ENCODE peak calls at places on chromosomes 12 and 14, in six cellular contexts. Q is lower lobe of right lung; G is AG09309; C is astrocyte of the spinal cord; I is H7; F is CD8-positive, alpha-beta T cell. H is an unnamed sample.

GRCh38 chr12:76311796-76312195 is 36.4 kb downstream of the BBS10 start:
- DNase-seq in F (no peak), C (no peak), Q (no peak), G (no peak), I (no peak), H (no peak)

GRCh38 chr14:98853063-98853729 is 418.8 kb downstream of the BCL11B start:
- DNase-seq in I (peak), Q (no peak), C (no peak), G (no peak), F (no peak), H (no peak)

GRCh38 chr14:20624495-20625070 is 16.9 kb downstream of the OR6S1 start:
- DNase-seq in Q (peak), F (peak), G (no peak), I (peak), C (peak), H (no peak)

GRCh38 chr14:22668417-22668816 is 24.3 kb upstream of the OR6J1 start:
- DNase-seq in I (no peak), C (peak), F (no peak), G (no peak), Q (no peak), H (peak)

GRCh38 chr14:89303452-89304435 is 113.3 kb downstream of the FOXN3 start:
- DNase-seq in F (peak), Q (peak), G (peak), C (peak), I (peak), H (peak)

GRCh38 chr14:57261604-57262003 is 7.1 kb downstream of the EXOC5 start:
- DNase-seq in F (no peak), Q (no peak), C (no peak), G (no peak), I (no peak), H (no peak)

GRCh38 chr12:121709478-121709890 is 3.1 kb upstream of the TMEM120B start:
- DNase-seq in F (no peak), C (peak), Q (no peak), I (no peak), G (no peak), H (no peak)

GRCh38 chr12:12563529-12563928 is 866 bp upstream of the DUSP16 start:
- DNase-seq in F (no peak), G (no peak), Q (no peak), C (peak), I (no peak), H (no peak)

GRCh38 chr14:38203929-38204716 is 3.6 kb upstream of the SSTR1 start:
- DNase-seq in Q (no peak), I (no peak), C (no peak), F (no peak), G (no peak), H (no peak)

GRCh38 chr14:92938235-92938875 is 15.4 kb downstream of the CHGA start:
- DNase-seq in G (no peak), Q (no peak), I (no peak), C (no peak), F (no peak), H (no peak)

GRCh38 chr12:17016116-17016864 is 410.3 kb upstream of the LMO3 start:
- DNase-seq in C (no peak), Q (no peak), G (no peak), F (no peak), I (no peak), H (no peak)

GRCh38 chr14:96631030-96631429 is 128.8 kb downstream of the PAPOLA start:
- DNase-seq in Q (no peak), G (no peak), I (peak), C (no peak), F (no peak), H (no peak)

GRCh38 chr14:72619881-72620280 is 274.0 kb downstream of the DPF3 start:
- DNase-seq in Q (no peak), F (no peak), G (no peak), I (no peak), C (no peak), H (no peak)

GRCh38 chr14:68643673-68644072 is 149.2 kb downstream of the ZFP36L1 start:
- DNase-seq in I (no peak), C (no peak), Q (no peak), G (no peak), F (no peak), H (no peak)

GRCh38 chr12:57610553-57611115 is 601 bp upstream of the ARHGEF25 start:
- DNase-seq in I (peak), C (no peak), G (no peak), Q (no peak), F (no peak), H (no peak)

GRCh38 chr14:65502676-65503124 is 90.2 kb downstream of the FUT8 start:
- DNase-seq in C (peak), Q (no peak), F (no peak), I (no peak), G (no peak), H (peak)

GRCh38 chr14:79328863-79329262 is 882.4 kb downstream of the DIO2 start:
- DNase-seq in G (no peak), C (peak), Q (no peak), F (no peak), I (no peak), H (no peak)

GRCh38 chr12:124352839-124353238 is 57.9 kb downstream of the RFLNA start:
- DNase-seq in G (no peak), F (no peak), Q (peak), I (no peak), C (no peak), H (no peak)

GRCh38 chr12:123971770-123972447 is 722 bp downstream of the CCDC92 start:
- DNase-seq in F (peak), C (peak), Q (peak), I (peak), G (no peak), H (no peak)

GRCh38 chr14:73427516-73428264 is 30.7 kb downstream of the NUMB start:
- DNase-seq in Q (no peak), G (no peak), I (no peak), F (no peak), C (no peak), H (no peak)

GRCh38 chr12:23204933-23205778 is 580.2 kb downstream of the ETNK1 start:
- DNase-seq in G (peak), F (no peak), C (peak), Q (no peak), I (peak), H (peak)

GRCh38 chr12:89384050-89384749 is 31.9 kb upstream of the DUSP6 start:
- DNase-seq in Q (peak), C (peak), I (peak), F (no peak), G (peak), H (peak)

GRCh38 chr12:13208533-13209278 is 12.2 kb downstream of the EMP1 start:
- DNase-seq in I (peak), G (no peak), C (no peak), Q (no peak), F (no peak), H (no peak)

GRCh38 chr14:85003805-85004204 is 526.1 kb upstream of the FLRT2 start:
- DNase-seq in G (no peak), C (no peak), Q (no peak), F (no peak), I (no peak), H (no peak)

GRCh38 chr14:53652068-53652467 is 304.6 kb downstream of the BMP4 start:
- DNase-seq in G (no peak), F (no peak), I (no peak), C (no peak), Q (no peak), H (no peak)

GRCh38 chr14:76715927-76716200 is 45.4 kb upstream of the VASH1 start:
- DNase-seq in C (no peak), Q (no peak), G (no peak), I (no peak), F (no peak), H (no peak)

GRCh38 chr14:53929871-53930685 is 26.5 kb downstream of the BMP4 start:
- DNase-seq in C (no peak), Q (no peak), F (no peak), G (no peak), I (peak), H (no peak)

GRCh38 chr12:6426882-6427671 is 17.7 kb upstream of the CD27 start:
- DNase-seq in I (no peak), Q (no peak), F (peak), G (no peak), C (no peak), H (no peak)

GRCh38 chr12:24066865-24067264 is 117.4 kb upstream of the SOX5 start:
- DNase-seq in Q (no peak), C (peak), G (peak), F (no peak), I (no peak), H (peak)

GRCh38 chr12:5554711-5555110 is 122.8 kb downstream of the NTF3 start:
- DNase-seq in C (peak), F (no peak), I (no peak), G (peak), Q (no peak), H (peak)

GRCh38 chr14:90510208-90510607 is 113.4 kb downstream of the CALM1 start:
- DNase-seq in G (no peak), Q (peak), C (no peak), I (peak), F (no peak), H (no peak)

GRCh38 chr14:81170829-81171195 is 49.9 kb downstream of the GTF2A1 start:
- DNase-seq in I (no peak), C (no peak), Q (no peak), G (no peak), F (no peak), H (no peak)

GRCh38 chr12:132172619-132173018 is 28.4 kb downstream of the NOC4L start:
- DNase-seq in F (no peak), I (no peak), Q (no peak), C (no peak), G (no peak), H (no peak)

GRCh38 chr14:34051966-34052657 is 101.2 kb upstream of the EGLN3 start:
- DNase-seq in I (no peak), G (peak), F (no peak), Q (no peak), C (peak), H (peak)

GRCh38 chr14:96176275-96176674 is 28.4 kb upstream of the BDKRB2 start:
- DNase-seq in G (peak), F (no peak), Q (no peak), C (no peak), I (no peak), H (peak)

GRCh38 chr14:95507701-95508103 is 8.7 kb downstream of the SYNE3 start:
- DNase-seq in G (no peak), I (no peak), C (peak), Q (no peak), F (no peak), H (no peak)

DNA sequence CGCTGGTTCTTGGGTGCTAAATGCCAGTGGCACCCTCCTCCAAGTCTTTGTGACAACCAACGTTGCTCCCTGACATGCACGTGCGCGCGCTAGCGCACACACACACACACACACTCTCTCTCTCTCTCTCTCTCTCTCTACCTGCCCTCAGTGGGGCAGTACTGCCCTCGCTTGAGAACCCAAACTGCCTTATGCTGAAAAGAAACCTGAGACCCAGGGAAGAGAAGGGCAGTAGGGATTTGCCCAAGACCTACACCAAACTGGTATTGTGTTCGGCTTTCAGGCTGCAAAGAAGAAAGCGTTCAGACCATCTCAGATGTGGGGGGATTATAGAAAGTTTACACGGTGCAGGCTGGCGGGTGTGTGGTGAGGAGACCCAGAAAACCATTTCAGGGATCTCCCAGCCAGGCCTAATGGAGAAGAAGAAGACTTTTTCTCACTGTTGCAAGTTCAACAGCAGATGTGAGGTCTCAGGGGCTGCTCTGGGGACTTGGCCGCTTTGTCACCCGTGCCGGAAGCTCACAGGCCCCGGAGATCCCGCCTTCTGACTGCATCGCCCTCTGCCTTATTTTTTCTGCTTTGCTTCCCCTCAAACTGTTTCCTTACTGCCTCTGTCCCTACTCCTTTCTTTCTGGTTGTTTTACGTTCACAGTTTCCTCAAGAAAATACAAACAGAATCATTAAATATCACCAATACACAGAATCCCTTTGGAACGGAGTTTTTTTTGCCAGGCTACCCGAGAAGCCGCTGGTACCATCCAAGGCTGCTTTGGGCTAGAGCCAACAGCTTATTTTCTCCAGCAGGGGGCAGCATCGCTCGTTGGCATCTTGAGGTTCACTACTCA is 82.4 kb downstream of the PPM1A start:
- DNase-seq in C (peak), Q (peak), G (no peak), F (peak), I (peak), H (no peak)
- H3K4me3 ChIP-seq in C (peak), Q (peak), G (peak), F (peak), I (peak), H (peak)

DNA sequence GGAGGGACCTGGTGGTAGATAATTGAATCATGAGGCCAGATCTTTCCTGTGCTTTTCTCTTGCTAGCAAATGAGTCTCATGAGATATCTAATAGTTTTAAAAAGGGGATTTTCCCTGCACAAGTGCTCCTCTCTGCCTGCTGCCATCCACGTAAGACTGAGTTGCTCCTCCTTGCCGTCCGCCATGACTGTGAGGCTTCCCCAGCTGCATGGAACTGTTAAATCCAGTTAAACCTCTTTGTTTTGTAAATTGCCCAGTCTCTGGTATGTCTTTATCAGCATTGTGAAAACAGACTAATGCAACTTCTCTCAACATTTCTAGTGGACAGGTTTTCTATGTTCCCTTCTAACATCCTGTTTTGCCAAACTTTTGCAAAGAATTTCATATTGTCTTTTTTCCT is 70.6 kb downstream of the RCOR1 start:
- DNase-seq in C (no peak), Q (no peak), F (no peak), G (no peak), I (no peak), H (no peak)
- H3K4me3 ChIP-seq in C (no peak), Q (no peak), F (no peak), G (no peak), I (no peak), H (no peak)

GRCh38 chr14:101781240-101782061 is 19.9 kb downstream of the PPP2R5C start:
- DNase-seq in Q (no peak), C (no peak), I (peak), G (no peak), F (peak), H (no peak)

GRCh38 chr14:101780390-101780789 is 18.9 kb downstream of the PPP2R5C start:
- DNase-seq in I (peak), G (no peak), C (no peak), Q (no peak), F (no peak), H (no peak)

GRCh38 chr14:101784631-101785030 is 23.1 kb downstream of the PPP2R5C start:
- DNase-seq in Q (no peak), F (no peak), C (no peak), G (no peak), I (no peak), H (no peak)

GRCh38 chr14:101783260-101784016 is 21.9 kb downstream of the PPP2R5C start:
- DNase-seq in C (no peak), F (no peak), G (no peak), I (peak), Q (no peak), H (no peak)

DNA sequence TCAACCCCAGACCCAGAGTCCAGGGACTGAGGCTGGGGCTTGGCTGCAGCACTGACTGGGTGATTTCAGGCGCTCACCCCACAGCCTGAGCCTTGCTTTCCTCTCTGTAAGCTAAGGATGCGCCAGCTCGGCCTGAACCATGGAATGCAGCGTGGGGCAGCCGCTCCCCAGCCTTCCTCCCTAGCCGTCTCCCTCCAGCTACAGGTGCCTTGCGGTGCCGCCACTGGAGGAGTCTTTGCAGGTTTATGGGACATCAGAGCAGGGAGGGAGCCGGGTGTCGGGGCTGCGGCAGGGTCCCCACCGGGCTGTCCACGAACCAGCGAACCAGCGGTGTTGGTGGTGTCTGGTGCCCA is 19.4 kb downstream of the PPP2R5C start:
- DNase-seq in Q (no peak), C (no peak), F (no peak), I (peak), G (no peak), H (no peak)
- H3K4me3 ChIP-seq in Q (peak), C (no peak), F (peak), I (peak), G (peak), H (peak)

GRCh38 chr12:113154351-113154973 is 4.9 kb downstream of the CFAP73 start:
- DNase-seq in Q (no peak), F (no peak), C (no peak), G (no peak), I (peak), H (no peak)
- H3K4me3 ChIP-seq in Q (peak), F (peak), C (no peak), G (no peak), I (peak), H (peak)

GRCh38 chr14:104826858-104827172 is 25.9 kb downstream of the ZBTB42 start:
- DNase-seq in Q (no peak), G (no peak), I (no peak), C (no peak), F (no peak), H (no peak)
- H3K4me3 ChIP-seq in Q (peak), G (peak), I (peak), C (peak), F (peak), H (peak)

GRCh38 chr12:39616666-39617065 is 2.9 kb downstream of the ABCD2 start:
- DNase-seq in Q (no peak), C (no peak), G (no peak), F (no peak), I (no peak), H (no peak)
- H3K4me3 ChIP-seq in Q (no peak), C (no peak), G (no peak), F (peak), I (no peak), H (no peak)